ENCODE peak calls at places on chromosome X, in four cellular contexts. U, Y, M and L are unnamed samples.

GRCh38 chrX:48945517-48946348 is 11.7 kb downstream of the OTUD5 start:
- DNase-seq in U (peak; percentile 75), Y (no peak), M (peak; percentile 40), L (no peak)

GRCh38 chrX:130893356-130894085 is 9.5 kb downstream of the ENOX2 start:
- DNase-seq in U (no peak), Y (no peak), M (no peak), L (no peak)

GRCh38 chrX:39559229-39559628 is 538.5 kb downstream of the BCOR start:
- DNase-seq in U (no peak), Y (no peak), M (no peak), L (no peak)

GRCh38 chrX:120791013-120791643 is 84.5 kb downstream of the CT47B1 start:
- DNase-seq in U (no peak), Y (no peak), M (no peak), L (no peak)

GRCh38 chrX:30593435-30594200 is 16.1 kb upstream of the TASL start:
- DNase-seq in U (no peak), Y (no peak), M (peak; percentile 7), L (no peak)

GRCh38 chrX:14873676-14874049 is 442 bp downstream of the MOSPD2 start:
- DNase-seq in U (no peak), Y (no peak), M (no peak), L (no peak)

GRCh38 chrX:154918060-154918483 is 31.9 kb downstream of the F8A1 start:
- DNase-seq in U (peak; percentile 65), Y (peak; percentile 16), M (peak; percentile 48), L (no peak)

GRCh38 chrX:154436597-154437397 is at the start of gene GDI1:
- DNase-seq in U (peak; percentile 91), Y (no peak), M (no peak), L (no peak)

GRCh38 chrX:132001127-132001526 is 22.0 kb upstream of the STK26 start:
- DNase-seq in U (no peak), Y (no peak), M (no peak), L (no peak)

GRCh38 chrX:150293311-150294013 is 69.7 kb upstream of the MAMLD1 start:
- DNase-seq in U (no peak), Y (no peak), M (no peak), L (no peak)

GRCh38 chrX:97416461-97416860 is 532.8 kb downstream of the RPA4 start:
- DNase-seq in U (no peak), Y (no peak), M (no peak), L (no peak)

GRCh38 chrX:115561605-115562491 is 874 bp downstream of the PLS3 start:
- DNase-seq in U (peak; percentile 77), Y (no peak), M (peak; percentile 4), L (no peak)

GRCh38 chrX:128800138-128800537 is 723.2 kb downstream of the SMARCA1 start:
- DNase-seq in U (peak; percentile 10), Y (no peak), M (no peak), L (no peak)

GRCh38 chrX:25049347-25049746 is 33.6 kb upstream of the ARX start:
- DNase-seq in U (no peak), Y (no peak), M (no peak), L (no peak)

GRCh38 chrX:373641-374471 is 12.9 kb downstream of the PPP2R3B start:
- DNase-seq in U (no peak), Y (no peak), M (peak; percentile 27), L (no peak)

GRCh38 chrX:16785247-16786138 is 773 bp upstream of the TXLNG start:
- DNase-seq in U (peak; percentile 27), Y (no peak), M (no peak), L (peak; percentile 5)

GRCh38 chrX:87310780-87311179 is 206.8 kb upstream of the KLHL4 start:
- DNase-seq in U (no peak), Y (no peak), M (no peak), L (no peak)
- TF ChIP-seq REST in U (no peak), Y (no peak), M (no peak), L (no peak)

DNA sequence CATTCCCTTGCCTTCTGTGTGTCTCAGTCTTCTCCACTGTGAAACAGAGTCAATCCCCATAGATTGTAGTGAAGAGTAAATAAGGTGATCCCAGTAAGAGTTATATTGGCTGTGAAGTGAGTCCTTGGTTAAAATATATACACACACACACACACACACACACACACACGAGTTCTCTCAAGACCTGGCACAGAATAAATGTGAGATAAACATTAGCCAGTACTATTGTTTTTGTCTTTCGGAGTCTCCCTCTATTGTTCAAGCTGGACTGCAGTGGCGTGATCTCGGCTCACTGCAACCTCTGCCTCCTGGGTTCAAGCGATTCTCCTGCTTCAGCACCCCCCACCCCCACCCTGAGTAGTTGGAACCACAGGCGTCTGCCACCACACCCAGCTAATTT is 44.8 kb upstream of the FAM156A start:
- DNase-seq in U (no peak), Y (no peak), M (no peak), L (no peak)
- TF ChIP-seq GABPA in U (no peak), Y (no peak), M (no peak), L (no peak)

GRCh38 chrX:37871626-37872302 is 24.4 kb upstream of the DYNLT3 start:
- DNase-seq in U (no peak), Y (no peak), M (no peak), L (no peak)
- TF ChIP-seq POLR2AphosphoS5 in U (no peak), Y (no peak), M (no peak), L (no peak)

DNA sequence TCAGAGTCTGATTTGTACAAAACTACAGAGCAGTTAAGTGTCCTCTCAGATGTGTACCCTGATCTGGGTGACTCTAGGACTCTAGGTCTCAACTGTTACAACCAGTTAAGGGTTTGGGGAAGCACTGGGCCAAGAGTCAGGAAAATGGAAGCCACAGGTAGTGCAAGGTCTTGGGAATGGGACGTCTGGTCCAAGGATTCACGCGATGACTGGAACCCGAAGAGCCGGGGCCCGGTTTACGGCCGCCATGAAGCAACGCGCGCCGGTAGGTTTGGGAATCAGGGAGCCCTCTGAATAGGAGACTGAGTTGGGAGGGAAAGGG is 321 bp upstream of the HPRT1 start:
- DNase-seq in U (no peak), Y (no peak), M (peak; percentile 8), L (no peak)
- TF ChIP-seq REST in U (no peak), Y (no peak), M (no peak), L (no peak)